ENCODE peak calls at places on chromosomes 13 and 19, in ten cellular contexts. Y is activated naive CD8-positive, alpha-beta T cell treated with anti-CD3 and anti-CD28 coated beads for 36 hours; K is transverse colon; H is activated CD8-positive, alpha-beta memory T cell treated with anti-CD3 and anti-CD28 coated beads for 48 hours; X is heart left ventricle; R is stimulated activated CD8-positive, alpha-beta memory T cell treated with anti-CD3 and anti-CD28 coated beads, Interleukin-4, amount 100 ng/mL, for 1 hour; Q is mucosa of descending colon; S is A549; G is AG08395; V is activated CD4-positive, alpha-beta T cell treated with anti-CD3 and anti-CD28 coated beads for 24 hours. T is an unnamed sample.

GRCh38 chr13:80497007-80497406 is 156.1 kb upstream of the SPRY2 start:
- DNase-seq in Y (no peak), K (no peak), H (no peak), X (no peak), R (no peak), Q (no peak), S (no peak), G (no peak), V (no peak), T (no peak)

GRCh38 chr19:24140099-24140498 is 53.1 kb downstream of the ZNF254 start:
- DNase-seq in Y (no peak), K (no peak), H (no peak), X (no peak), R (no peak), Q (no peak), S (no peak), G (peak; percentile 3), V (no peak), T (no peak)

GRCh38 chr13:20840590-20840989 is 62.0 kb downstream of the XPO4 start:
- DNase-seq in Y (no peak), K (no peak), H (no peak), X (no peak), R (no peak), Q (no peak), S (no peak), G (no peak), V (no peak), T (no peak)

GRCh38 chr19:17775991-17776803 is 18.7 kb upstream of the B3GNT3 start:
- DNase-seq in Y (no peak), K (no peak), H (no peak), X (no peak), R (no peak), Q (no peak), S (no peak), G (no peak), V (no peak), T (no peak)

GRCh38 chr19:31517466-31518180 is 168.4 kb upstream of the TSHZ3 start:
- DNase-seq in Y (no peak), K (no peak), H (no peak), X (no peak), R (no peak), Q (no peak), S (no peak), G (no peak), V (no peak), T (no peak)

GRCh38 chr19:50431343-50432220 is 1.1 kb upstream of the MYBPC2 start:
- DNase-seq in Y (peak; percentile 84), K (peak; percentile 90), H (peak; percentile 62), X (peak; percentile 91), R (peak; percentile 86), Q (peak; percentile 87), S (peak; percentile 90), G (peak; percentile 93), V (peak; percentile 82), T (peak; percentile 93)

GRCh38 chr19:2231621-2232221 is 4.4 kb downstream of the PLEKHJ1 start:
- DNase-seq in Y (no peak), K (no peak), H (no peak), X (no peak), R (no peak), Q (no peak), S (no peak), G (no peak), V (no peak), T (no peak)

GRCh38 chr19:16814526-16815100 is 14.6 kb upstream of the SIN3B start:
- DNase-seq in Y (no peak), K (no peak), H (no peak), X (no peak), R (no peak), Q (no peak), S (no peak), G (no peak), V (no peak), T (no peak)

GRCh38 chr19:39401549-39402416 is 4.9 kb upstream of the ZFP36 start:
- DNase-seq in Y (peak; percentile 81), K (peak; percentile 90), H (peak; percentile 57), X (peak; percentile 76), R (no peak), Q (peak; percentile 86), S (no peak), G (no peak), V (peak; percentile 69), T (peak; percentile 13)

GRCh38 chr13:99363391-99363790 is 56.2 kb upstream of the GPR183 start:
- DNase-seq in Y (no peak), K (no peak), H (no peak), X (no peak), R (no peak), Q (no peak), S (no peak), G (no peak), V (no peak), T (no peak)

GRCh38 chr13:40665061-40665753 is 1.2 kb downstream of the FOXO1 start:
- DNase-seq in Y (peak; percentile 57), K (peak; percentile 55), H (no peak), X (peak; percentile 70), R (peak; percentile 13), Q (peak; percentile 55), S (peak; percentile 8), G (no peak), V (no peak), T (peak; percentile 59)

GRCh38 chr19:55552620-55553019 is 7.3 kb upstream of the SBK3 start:
- DNase-seq in Y (no peak), K (no peak), H (no peak), X (peak; percentile 7), R (no peak), Q (no peak), S (no peak), G (peak; percentile 45), V (no peak), T (no peak)

GRCh38 chr19:52889931-52890330 is 7.5 kb downstream of the ZNF320 start:
- DNase-seq in Y (no peak), K (no peak), H (no peak), X (no peak), R (no peak), Q (no peak), S (no peak), G (no peak), V (no peak), T (no peak)

GRCh38 chr13:79320433-79320832 is 85.6 kb downstream of the RBM26 start:
- DNase-seq in Y (no peak), K (no peak), H (no peak), X (no peak), R (no peak), Q (no peak), S (no peak), G (no peak), V (no peak), T (no peak)

GRCh38 chr19:3125900-3126524 is 9.8 kb upstream of the GNA15 start:
- DNase-seq in Y (peak; percentile 58), K (peak; percentile 79), H (peak; percentile 32), X (peak; percentile 84), R (peak; percentile 25), Q (peak; percentile 68), S (peak; percentile 40), G (peak; percentile 58), V (peak; percentile 73), T (peak; percentile 67)

GRCh38 chr13:46831588-46832194 is 34.7 kb upstream of the ESD start:
- DNase-seq in Y (peak; percentile 6), K (peak; percentile 20), H (no peak), X (no peak), R (no peak), Q (peak; percentile 80), S (peak; percentile 5), G (peak; percentile 50), V (peak; percentile 1), T (peak; percentile 61)

GRCh38 chr13:41780736-41781708 is 179.9 kb downstream of the VWA8 start:
- DNase-seq in Y (no peak), K (no peak), H (no peak), X (no peak), R (no peak), Q (no peak), S (no peak), G (peak; percentile 85), V (no peak), T (no peak)

GRCh38 chr13:92547256-92547655 is 679.4 kb upstream of the GPC6 start:
- DNase-seq in Y (no peak), K (no peak), H (no peak), X (no peak), R (no peak), Q (no peak), S (no peak), G (no peak), V (no peak), T (no peak)

GRCh38 chr13:101473458-101473857 is 21.0 kb downstream of the ITGBL1 start:
- DNase-seq in Y (no peak), K (no peak), H (no peak), X (no peak), R (no peak), Q (no peak), S (no peak), G (peak; percentile 74), V (no peak), T (no peak)

GRCh38 chr19:34274827-34275625 is 20.7 kb downstream of the GARRE1 start:
- DNase-seq in Y (no peak), K (no peak), H (no peak), X (no peak), R (no peak), Q (no peak), S (no peak), G (peak; percentile 90), V (no peak), T (no peak)

GRCh38 chr13:106786006-106786579 is 218.2 kb upstream of the ARGLU1 start:
- DNase-seq in Y (no peak), K (no peak), H (no peak), X (no peak), R (no peak), Q (no peak), S (no peak), G (no peak), V (no peak), T (no peak)

GRCh38 chr19:19276386-19276785 is 3.3 kb upstream of the TM6SF2 start:
- DNase-seq in Y (no peak), K (no peak), H (no peak), X (no peak), R (no peak), Q (no peak), S (no peak), G (peak; percentile 33), V (no peak), T (no peak)

GRCh38 chr13:78610381-78610883 is 7.1 kb upstream of the POU4F1 start:
- DNase-seq in Y (no peak), K (no peak), H (no peak), X (no peak), R (no peak), Q (no peak), S (no peak), G (no peak), V (no peak), T (no peak)

GRCh38 chr13:43232866-43233265 is 209.5 kb downstream of the DNAJC15 start:
- DNase-seq in Y (no peak), K (no peak), H (no peak), X (no peak), R (no peak), Q (no peak), S (no peak), G (peak; percentile 36), V (no peak), T (no peak)

GRCh38 chr19:48867922-48868195 is 558 bp downstream of the PLEKHA4 start:
- DNase-seq in Y (no peak), K (no peak), H (no peak), X (no peak), R (no peak), Q (no peak), S (no peak), G (no peak), V (no peak), T (peak; percentile 6)

GRCh38 chr19:46115396-46116109 is 8.9 kb downstream of the IGFL3 start:
- DNase-seq in Y (peak; percentile 76), K (no peak), H (peak; percentile 36), X (no peak), R (no peak), Q (no peak), S (peak; percentile 70), G (peak; percentile 84), V (peak; percentile 41), T (no peak)

GRCh38 chr19:39347332-39348227 is 5.4 kb downstream of the SAMD4B start:
- DNase-seq in Y (no peak), K (no peak), H (no peak), X (no peak), R (no peak), Q (no peak), S (no peak), G (no peak), V (no peak), T (no peak)

GRCh38 chr19:46015961-46016425 is 6.9 kb downstream of the PGLYRP1 start:
- DNase-seq in Y (peak; percentile 49), K (no peak), H (no peak), X (peak; percentile 62), R (no peak), Q (no peak), S (no peak), G (no peak), V (no peak), T (peak; percentile 68)

T was measured in neural progenitor cell.